ENCODE peak calls at places on chromosomes 2 and 18, in nine cellular contexts. Y, R, K, B, I, A, E, C and D are unnamed samples. For H3K4me1, the result is how much of the 10 kb centered on the place peaks cover.

GRCh38 chr18:46332956-46333355 is 228.8 kb downstream of the HAUS1 start:
- DNase-seq in Y (peak), R (no peak), I (no peak), A (no peak), B (no peak), E (no peak), C (no peak), K (peak), D (no peak)

GRCh38 chr2:240050278-240050677 is 3.0 kb downstream of the OR6B3 start:
- DNase-seq in R (no peak), E (no peak), C (no peak), K (no peak), I (no peak), A (no peak), Y (no peak), B (no peak), D (no peak)

GRCh38 chr18:56235773-56236115 is 402.6 kb downstream of the TXNL1 start:
- DNase-seq in E (no peak), I (no peak), K (peak), C (no peak), B (no peak), R (no peak), A (no peak), Y (no peak), D (no peak)

GRCh38 chr2:112621792-112622527 is 23.8 kb upstream of the SLC20A1 start:
- DNase-seq in K (no peak), E (no peak), B (no peak), A (no peak), C (peak), Y (no peak), R (peak), I (no peak), D (no peak)

GRCh38 chr2:201827621-201828020 is 21.3 kb downstream of the CDK15 start:
- DNase-seq in R (no peak), K (no peak), A (no peak), I (no peak), B (no peak), E (no peak), Y (no peak), C (no peak), D (no peak)

GRCh38 chr2:15603044-15603765 is 11.5 kb downstream of the DDX1 start:
- DNase-seq in Y (no peak), C (no peak), E (no peak), A (no peak), I (no peak), R (no peak), B (no peak), K (no peak), D (no peak)

GRCh38 chr2:69191672-69192071 is 178.7 kb downstream of the ANTXR1 start:
- DNase-seq in C (no peak), B (no peak), K (no peak), Y (no peak), A (no peak), R (no peak), I (no peak), E (no peak), D (no peak)

GRCh38 chr2:240820014-240820606 is at the start of gene KIF1A:
- DNase-seq in C (peak), R (no peak), I (no peak), K (peak), B (peak), A (no peak), E (no peak), Y (peak), D (peak)

GRCh38 chr2:225072444-225072843 is 30.2 kb upstream of the DOCK10 start:
- DNase-seq in C (no peak), I (no peak), K (peak), E (no peak), A (no peak), Y (no peak), R (no peak), B (no peak), D (no peak)

GRCh38 chr2:73257425-73258125 is 23.5 kb downstream of the CCT7 start:
- DNase-seq in R (no peak), C (no peak), Y (no peak), A (no peak), K (no peak), E (no peak), B (no peak), I (no peak), D (no peak)

GRCh38 chr2:79389475-79389874 is 123.4 kb upstream of the CTNNA2 start:
- DNase-seq in E (no peak), Y (no peak), B (no peak), A (no peak), R (no peak), C (no peak), I (no peak), K (no peak), D (no peak)

GRCh38 chr2:120204022-120204405 is 19.2 kb downstream of the TMEM185B start:
- DNase-seq in A (no peak), E (no peak), R (no peak), B (no peak), C (no peak), Y (no peak), K (no peak), I (peak), D (peak)

GRCh38 chr2:206267567-206267966 is 6.9 kb upstream of the ZDBF2 start:
- DNase-seq in Y (no peak), K (peak), C (no peak), R (no peak), E (no peak), I (no peak), B (no peak), A (no peak), D (no peak)

GRCh38 chr2:112958428-112959108 is 19.2 kb upstream of the IL36G start:
- DNase-seq in B (peak), C (no peak), Y (no peak), E (no peak), R (no peak), I (peak), A (peak), K (peak), D (no peak)

GRCh38 chr18:60044290-60045006 is 144.7 kb downstream of the PMAIP1 start:
- DNase-seq in E (no peak), B (no peak), C (no peak), A (no peak), R (no peak), K (no peak), Y (no peak), I (no peak), D (no peak)

GRCh38 chr2:44424211-44424610 is 62.5 kb downstream of the CAMKMT start:
- DNase-seq in Y (no peak), I (no peak), A (no peak), E (no peak), K (no peak), R (no peak), C (no peak), B (no peak), D (no peak)

GRCh38 chr2:221310720-221311119 is 261.4 kb downstream of the EPHA4 start:
- DNase-seq in K (no peak), E (no peak), I (no peak), A (no peak), C (no peak), B (no peak), Y (no peak), R (no peak), D (no peak)

GRCh38 chr2:170177950-170178781 is at the start of gene MYO3B:
- DNase-seq in A (no peak), C (no peak), K (no peak), R (no peak), B (no peak), Y (no peak), I (no peak), E (no peak), D (no peak)

GRCh38 chr2:147161746-147162145 is 683.1 kb upstream of the ACVR2A start:
- DNase-seq in E (no peak), C (no peak), R (no peak), B (no peak), A (no peak), Y (no peak), I (no peak), K (no peak), D (no peak)

GRCh38 chr2:173599821-173600354 is 245.2 kb downstream of the CDCA7 start:
- DNase-seq in K (no peak), C (no peak), R (no peak), A (no peak), Y (no peak), B (no peak), I (no peak), E (no peak), D (no peak)

GRCh38 chr2:51795248-51795888 is 763.4 kb upstream of the NRXN1 start:
- DNase-seq in E (no peak), K (peak), I (no peak), C (no peak), Y (no peak), A (peak), R (no peak), B (no peak), D (no peak)

GRCh38 chr2:128269358-128270305 is 49.0 kb downstream of the HS6ST1 start:
- DNase-seq in I (no peak), K (no peak), R (peak), A (no peak), C (no peak), B (no peak), Y (peak), E (peak), D (no peak)

GRCh38 chr2:168188011-168188410 is 59.4 kb downstream of the STK39 start:
- DNase-seq in E (no peak), Y (no peak), I (no peak), A (no peak), K (no peak), C (no peak), R (no peak), B (no peak), D (no peak)

GRCh38 chr18:34352385-34353163 is 127.9 kb upstream of the NOL4 start:
- DNase-seq in C (no peak), Y (no peak), A (peak), K (peak), R (no peak), B (no peak), I (no peak), E (no peak), D (no peak)

GRCh38 chr18:23529597-23529996 is 26.3 kb downstream of the RMC1 start:
- DNase-seq in E (no peak), I (peak), A (peak), K (no peak), B (no peak), Y (no peak), C (no peak), R (no peak), D (no peak)

GRCh38 chr18:23534276-23534675 is 31.0 kb downstream of the RMC1 start:
- DNase-seq in E (no peak), Y (no peak), I (no peak), C (no peak), A (no peak), K (no peak), B (no peak), R (no peak), D (no peak)

GRCh38 chr18:23532848-23533247 is 29.5 kb downstream of the RMC1 start:
- DNase-seq in E (no peak), B (no peak), Y (no peak), R (no peak), I (no peak), K (no peak), A (no peak), C (no peak), D (no peak)

GRCh38 chr18:23530195-23530594 is 26.9 kb downstream of the RMC1 start:
- DNase-seq in K (no peak), I (no peak), E (no peak), C (no peak), A (no peak), R (no peak), Y (no peak), B (no peak), D (no peak)

DNA sequence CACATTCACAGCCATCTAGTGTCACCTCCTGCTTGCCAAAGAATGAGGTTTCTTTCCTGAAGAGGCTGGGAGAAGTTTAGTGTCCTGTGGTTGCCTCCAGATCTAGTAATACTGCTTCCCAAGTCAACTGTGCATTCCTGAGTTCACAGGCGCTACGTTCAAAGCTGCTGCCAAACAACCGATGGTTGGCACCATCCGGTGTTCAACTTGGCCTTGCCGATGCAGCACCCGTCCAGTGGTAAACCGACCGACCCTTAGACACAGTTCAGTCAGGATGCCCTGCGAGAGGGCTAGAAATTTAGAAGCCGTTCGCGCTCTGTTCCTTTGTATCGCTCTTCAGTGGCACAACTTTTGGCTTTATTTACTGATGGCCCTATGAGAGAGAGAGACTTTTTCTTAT is 28.6 kb downstream of the RMC1 start:
- DNase-seq in A (no peak), Y (no peak), K (no peak), R (no peak), C (no peak), B (no peak), I (no peak), E (no peak), D (no peak)
- TF ChIP-seq POLR2AphosphoS5 in A (no peak), Y (no peak), K (no peak), R (no peak), C (no peak), B (no peak), I (no peak), E (no peak), D (no peak)

GRCh38 chr2:3532941-3533340 is 13.6 kb upstream of the ADI1 start:
- DNase-seq in R (peak), E (no peak), B (peak), A (no peak), C (peak), I (no peak), K (no peak), Y (no peak), D (no peak)
- H3K4me1 ChIP-seq in R (under half), E (under half), B (under half), A (under half), C (half or more), I (under half), K (under half), Y (under half), D (under half)

GRCh38 chr2:141280037-141280436 is 850.8 kb downstream of the LRP1B start:
- DNase-seq in R (no peak), A (no peak), B (no peak), C (no peak), K (no peak), I (no peak), E (no peak), Y (no peak), D (no peak)
- H3K4me3 ChIP-seq in R (no peak), A (no peak), B (no peak), C (no peak), K (no peak), I (no peak), E (no peak), Y (no peak), D (no peak)

GRCh38 chr2:5694016-5694690 is 2.0 kb downstream of the SOX11 start:
- DNase-seq in A (no peak), R (no peak), Y (no peak), I (no peak), E (no peak), K (peak), B (no peak), C (no peak), D (no peak)
- TF ChIP-seq POLR2AphosphoS5 in A (no peak), R (no peak), Y (no peak), I (no peak), E (no peak), K (no peak), B (no peak), C (no peak), D (no peak)